ENCODE peak calls at places on chromosomes 2 and 18, in nine cellular contexts. K is NCI-H774; S is stimulated activated CD8-positive, alpha-beta memory T cell treated with anti-CD3 and anti-CD28 coated beads, Interleukin-12 subunit alpha, Interleukin-12 subunit beta, amount 100 ng/mL, for 4 hours; Z is GM13977; A is cerebellum; L is CD4-positive, alpha-beta memory T cell; R is T-helper 9 cell; Q is MCF 10A; U is aorta. C is an unnamed sample.

GRCh38 chr2:237048595-237048994 is 37.1 kb upstream of the COPS8 start:
- DNase-seq in S (no peak), R (no peak), U (no peak), A (no peak), Z (no peak), L (no peak), K (no peak), Q (no peak), C (no peak)

GRCh38 chr18:3703732-3704176 is 253.8 kb downstream of the TGIF1 start:
- DNase-seq in L (no peak), S (no peak), Z (peak; percentile 26), U (peak; percentile 83), Q (peak; percentile 66), R (no peak), K (peak; percentile 29), A (peak; percentile 75), C (no peak)

GRCh38 chr18:79581911-79582310 is 97.7 kb upstream of the CTDP1 start:
- DNase-seq in S (no peak), R (no peak), U (peak; percentile 32), Z (no peak), L (no peak), A (no peak), Q (no peak), K (no peak), C (no peak)

GRCh38 chr18:80034852-80035406 is 695 bp downstream of the RBFA start:
- DNase-seq in R (no peak), U (no peak), A (no peak), L (no peak), S (no peak), Z (no peak), Q (peak; percentile 9), K (no peak), C (no peak)

GRCh38 chr2:66925128-66925527 is 472.0 kb upstream of the ETAA1 start:
- DNase-seq in K (no peak), Z (no peak), L (no peak), S (no peak), R (no peak), Q (peak; percentile 51), A (no peak), U (no peak), C (no peak)

GRCh38 chr2:107001964-107002696 is 116.2 kb upstream of the ST6GAL2 start:
- DNase-seq in S (no peak), Z (no peak), K (no peak), L (no peak), Q (no peak), R (no peak), U (no peak), A (no peak), C (no peak)

GRCh38 chr18:75846321-75846720 is 418.8 kb upstream of the SMIM21 start:
- DNase-seq in L (no peak), Z (no peak), R (no peak), U (no peak), Q (no peak), K (no peak), A (no peak), S (no peak), C (no peak)

GRCh38 chr2:38156262-38156835 is 80.4 kb upstream of the CYP1B1 start:
- DNase-seq in R (no peak), Q (no peak), S (no peak), A (no peak), K (no peak), Z (no peak), L (no peak), U (no peak), C (no peak)

GRCh38 chr2:208371634-208371935 is 35.0 kb upstream of the PTH2R start:
- DNase-seq in Q (no peak), R (no peak), Z (no peak), A (no peak), L (no peak), U (no peak), K (no peak), S (no peak), C (no peak)

GRCh38 chr18:10131783-10132381 is 218.1 kb downstream of the VAPA start:
- DNase-seq in S (no peak), R (no peak), L (no peak), U (no peak), Q (no peak), K (no peak), A (no peak), Z (no peak), C (no peak)

GRCh38 chr18:21210278-21210677 is 31.8 kb upstream of the GREB1L start:
- DNase-seq in Z (no peak), R (no peak), S (no peak), K (no peak), L (no peak), U (no peak), A (no peak), Q (no peak), C (no peak)

GRCh38 chr2:120013569-120014223 is 819 bp downstream of the EPB41L5 start:
- DNase-seq in S (no peak), Q (peak; percentile 62), Z (no peak), U (no peak), A (no peak), L (peak; percentile 7), K (peak; percentile 43), R (no peak), C (no peak)

GRCh38 chr2:206277503-206277902 is 3.0 kb downstream of the ZDBF2 start:
- DNase-seq in S (no peak), Z (no peak), K (no peak), R (no peak), L (no peak), A (no peak), Q (no peak), U (no peak), C (no peak)

GRCh38 chr2:185567940-185568339 is 170.7 kb upstream of the FSIP2 start:
- DNase-seq in R (no peak), A (no peak), Z (no peak), Q (no peak), U (no peak), K (no peak), S (no peak), L (no peak), C (no peak)

GRCh38 chr2:121478996-121479735 is 51.5 kb upstream of the RNU4ATAC start:
- DNase-seq in K (no peak), A (no peak), R (no peak), Q (no peak), Z (no peak), S (no peak), U (no peak), L (no peak), C (no peak)

GRCh38 chr2:21070322-21071257 is 26.7 kb upstream of the APOB start:
- DNase-seq in A (no peak), U (no peak), L (no peak), R (no peak), S (no peak), Z (no peak), K (no peak), Q (no peak), C (no peak)

GRCh38 chr2:67215214-67215613 is 181.9 kb upstream of the ETAA1 start:
- DNase-seq in K (no peak), L (peak; percentile 0), S (no peak), A (no peak), R (no peak), Q (peak; percentile 76), Z (no peak), U (no peak), C (peak; percentile 19)

GRCh38 chr2:138476940-138477339 is 24.6 kb upstream of the SPOPL start:
- DNase-seq in L (no peak), K (no peak), S (no peak), Z (no peak), R (no peak), A (no peak), Q (no peak), U (no peak), C (no peak)

GRCh38 chr18:60996822-60997221 is 336.4 kb upstream of the CDH20 start:
- DNase-seq in Z (no peak), K (no peak), U (no peak), Q (no peak), L (no peak), A (no peak), S (no peak), R (no peak), C (no peak)

GRCh38 chr2:230685165-230685560 is 27.5 kb upstream of the CAB39 start:
- DNase-seq in Z (no peak), U (no peak), S (no peak), A (no peak), Q (no peak), L (no peak), K (no peak), R (no peak), C (no peak)

GRCh38 chr2:102181376-102181775 is 5.4 kb upstream of the IL1RL2 start:
- DNase-seq in R (no peak), A (no peak), K (no peak), Q (no peak), S (no peak), Z (no peak), U (no peak), L (no peak), C (no peak)

GRCh38 chr2:175156534-175156933 is 11.5 kb downstream of the ATF2 start:
- DNase-seq in Q (no peak), Z (no peak), U (no peak), K (no peak), L (no peak), R (no peak), S (no peak), A (no peak), C (no peak)

GRCh38 chr2:134281815-134282419 is 28.0 kb downstream of the MGAT5 start:
- DNase-seq in S (no peak), L (no peak), A (no peak), R (no peak), U (no peak), Q (no peak), K (no peak), Z (no peak), C (no peak)

GRCh38 chr2:17030070-17030469 is 364.4 kb upstream of the CYRIA start:
- DNase-seq in A (no peak), R (no peak), S (no peak), U (no peak), Q (no peak), L (no peak), K (no peak), Z (no peak), C (no peak)

GRCh38 chr2:72949045-72949444 is 31.7 kb downstream of the EMX1 start:
- DNase-seq in K (no peak), L (no peak), U (no peak), S (no peak), Z (no peak), R (no peak), Q (peak; percentile 47), A (no peak), C (no peak)

GRCh38 chr2:202965810-202966454 is 48.7 kb upstream of the NBEAL1 start:
- DNase-seq in K (peak; percentile 1), L (no peak), U (no peak), R (no peak), A (no peak), S (no peak), Q (peak; percentile 41), Z (peak; percentile 43), C (peak; percentile 56)

GRCh38 chr2:134338180-134338579 is 84.3 kb downstream of the MGAT5 start:
- DNase-seq in Z (no peak), A (no peak), U (no peak), S (no peak), Q (no peak), L (no peak), K (no peak), R (no peak), C (no peak)

GRCh38 chr2:203480623-203481022 is 54.5 kb downstream of the RAPH1 start:
- DNase-seq in S (no peak), L (no peak), K (no peak), Z (no peak), Q (no peak), R (no peak), U (no peak), A (no peak), C (no peak)

GRCh38 chr2:176419591-176420071 is 150.4 kb downstream of the MTX2 start:
- DNase-seq in L (no peak), R (no peak), Z (no peak), A (no peak), Q (no peak), U (no peak), S (no peak), K (no peak), C (peak; percentile 47)

C was measured in epithelial cell of proximal tubule.